ENCODE peak calls at places on chromosomes 3 and 15, in nine cellular contexts. One of them, this sample, is unnamed. For H3K9me3, the result is how much of the 10 kb centered on the place peaks cover.

GRCh38 chr3:136862611-136862951 is 573 bp downstream of the NCK1 start:
- DNase-seq in hepatocyte: peak
- DNase-seq in tibial nerve: peak
- DNase-seq in CD8-positive, alpha-beta memory T cell: no peak
- DNase-seq in psoas muscle: peak
- DNase-seq in upper lobe of right lung: peak
- DNase-seq in Caco-2: peak
- DNase-seq in cardiac muscle cell: peak
- DNase-seq in neuronal stem cell: no peak
- DNase-seq in this sample: peak

GRCh38 chr15:94584833-94585244 is 353.5 kb downstream of the MCTP2 start:
- DNase-seq in hepatocyte: no peak
- DNase-seq in tibial nerve: no peak
- DNase-seq in CD8-positive, alpha-beta memory T cell: peak
- DNase-seq in psoas muscle: no peak
- DNase-seq in upper lobe of right lung: no peak
- DNase-seq in Caco-2: no peak
- DNase-seq in cardiac muscle cell: no peak
- DNase-seq in neuronal stem cell: no peak
- DNase-seq in this sample: no peak

GRCh38 chr15:59456114-59456513 is 18.1 kb downstream of the FAM81A start:
- DNase-seq in hepatocyte: peak
- DNase-seq in tibial nerve: no peak
- DNase-seq in CD8-positive, alpha-beta memory T cell: no peak
- DNase-seq in psoas muscle: no peak
- DNase-seq in upper lobe of right lung: peak
- DNase-seq in Caco-2: peak
- DNase-seq in cardiac muscle cell: no peak
- DNase-seq in neuronal stem cell: no peak
- DNase-seq in this sample: no peak

GRCh38 chr15:99718421-99718820 is 14.8 kb downstream of the LYSMD4 start:
- DNase-seq in hepatocyte: no peak
- DNase-seq in tibial nerve: no peak
- DNase-seq in CD8-positive, alpha-beta memory T cell: no peak
- DNase-seq in psoas muscle: no peak
- DNase-seq in upper lobe of right lung: no peak
- DNase-seq in Caco-2: no peak
- DNase-seq in cardiac muscle cell: no peak
- DNase-seq in neuronal stem cell: no peak
- DNase-seq in this sample: no peak

GRCh38 chr3:2937055-2937454 is 173.1 kb downstream of the IL5RA start:
- DNase-seq in hepatocyte: no peak
- DNase-seq in tibial nerve: no peak
- DNase-seq in CD8-positive, alpha-beta memory T cell: no peak
- DNase-seq in psoas muscle: no peak
- DNase-seq in upper lobe of right lung: no peak
- DNase-seq in Caco-2: no peak
- DNase-seq in cardiac muscle cell: no peak
- DNase-seq in neuronal stem cell: no peak
- DNase-seq in this sample: no peak

GRCh38 chr3:129697229-129697970 is 90.9 kb upstream of the PLXND1 start:
- DNase-seq in hepatocyte: no peak
- DNase-seq in tibial nerve: no peak
- DNase-seq in CD8-positive, alpha-beta memory T cell: no peak
- DNase-seq in psoas muscle: no peak
- DNase-seq in upper lobe of right lung: no peak
- DNase-seq in Caco-2: no peak
- DNase-seq in cardiac muscle cell: no peak
- DNase-seq in neuronal stem cell: no peak
- DNase-seq in this sample: no peak

GRCh38 chr3:175985781-175986180 is 1126.6 kb downstream of the NAALADL2 start:
- DNase-seq in hepatocyte: no peak
- DNase-seq in tibial nerve: no peak
- DNase-seq in CD8-positive, alpha-beta memory T cell: no peak
- DNase-seq in psoas muscle: no peak
- DNase-seq in upper lobe of right lung: no peak
- DNase-seq in Caco-2: no peak
- DNase-seq in cardiac muscle cell: no peak
- DNase-seq in neuronal stem cell: no peak
- DNase-seq in this sample: no peak

GRCh38 chr3:31758342-31758741 is 222.7 kb downstream of the OSBPL10 start:
- DNase-seq in hepatocyte: no peak
- DNase-seq in tibial nerve: no peak
- DNase-seq in CD8-positive, alpha-beta memory T cell: no peak
- DNase-seq in psoas muscle: no peak
- DNase-seq in upper lobe of right lung: no peak
- DNase-seq in Caco-2: no peak
- DNase-seq in cardiac muscle cell: no peak
- DNase-seq in neuronal stem cell: no peak
- DNase-seq in this sample: no peak

GRCh38 chr3:114093596-114093995 is 37.1 kb downstream of the QTRT2 start:
- DNase-seq in hepatocyte: peak
- DNase-seq in tibial nerve: peak
- DNase-seq in CD8-positive, alpha-beta memory T cell: no peak
- DNase-seq in psoas muscle: no peak
- DNase-seq in upper lobe of right lung: no peak
- DNase-seq in Caco-2: no peak
- DNase-seq in cardiac muscle cell: peak
- DNase-seq in neuronal stem cell: no peak
- DNase-seq in this sample: no peak

GRCh38 chr15:71821547-71822129 is 11.3 kb downstream of the NR2E3 start:
- DNase-seq in hepatocyte: no peak
- DNase-seq in tibial nerve: no peak
- DNase-seq in CD8-positive, alpha-beta memory T cell: no peak
- DNase-seq in psoas muscle: no peak
- DNase-seq in upper lobe of right lung: no peak
- DNase-seq in Caco-2: no peak
- DNase-seq in cardiac muscle cell: no peak
- DNase-seq in neuronal stem cell: no peak
- DNase-seq in this sample: no peak

GRCh38 chr15:71822890-71823289 is 12.5 kb downstream of the NR2E3 start:
- DNase-seq in hepatocyte: no peak
- DNase-seq in tibial nerve: no peak
- DNase-seq in CD8-positive, alpha-beta memory T cell: no peak
- DNase-seq in psoas muscle: no peak
- DNase-seq in upper lobe of right lung: no peak
- DNase-seq in Caco-2: no peak
- DNase-seq in cardiac muscle cell: no peak
- DNase-seq in neuronal stem cell: no peak
- DNase-seq in this sample: no peak

GRCh38 chr15:71826196-71826595 is 15.8 kb downstream of the NR2E3 start:
- DNase-seq in hepatocyte: no peak
- DNase-seq in tibial nerve: no peak
- DNase-seq in CD8-positive, alpha-beta memory T cell: no peak
- DNase-seq in psoas muscle: no peak
- DNase-seq in upper lobe of right lung: no peak
- DNase-seq in Caco-2: no peak
- DNase-seq in cardiac muscle cell: no peak
- DNase-seq in neuronal stem cell: no peak
- DNase-seq in this sample: no peak

GRCh38 chr15:71820127-71820526 is 9.8 kb downstream of the NR2E3 start:
- DNase-seq in hepatocyte: no peak
- DNase-seq in tibial nerve: no peak
- DNase-seq in CD8-positive, alpha-beta memory T cell: no peak
- DNase-seq in psoas muscle: no peak
- DNase-seq in upper lobe of right lung: no peak
- DNase-seq in Caco-2: no peak
- DNase-seq in cardiac muscle cell: no peak
- DNase-seq in neuronal stem cell: no peak
- DNase-seq in this sample: no peak

DNA sequence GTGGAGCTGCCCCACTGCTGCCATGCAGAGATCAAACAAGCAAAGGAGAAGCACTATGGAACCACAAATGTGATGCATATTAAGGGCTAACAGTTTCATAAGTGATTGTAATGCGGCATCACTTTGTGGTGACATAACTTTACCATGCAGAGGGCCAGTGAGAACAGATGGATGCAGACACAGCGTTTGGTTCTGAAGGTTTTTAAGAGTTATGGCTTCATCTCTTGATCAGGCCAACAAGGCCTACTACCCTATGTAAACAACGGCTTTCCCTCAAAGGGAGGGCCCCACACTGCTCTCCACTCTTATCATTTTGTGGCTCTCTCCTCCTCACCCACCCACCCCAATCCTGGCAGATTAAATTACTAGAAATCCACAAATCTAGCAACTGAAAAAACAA is 13.4 kb downstream of the NR2E3 start:
- DNase-seq in hepatocyte: no peak
- DNase-seq in tibial nerve: no peak
- DNase-seq in CD8-positive, alpha-beta memory T cell: no peak
- DNase-seq in psoas muscle: no peak
- DNase-seq in upper lobe of right lung: no peak
- DNase-seq in Caco-2: no peak
- DNase-seq in cardiac muscle cell: no peak
- DNase-seq in neuronal stem cell: no peak
- DNase-seq in this sample: no peak
- H3K9me3 ChIP-seq in hepatocyte: under half
- H3K9me3 ChIP-seq in tibial nerve: under half
- H3K9me3 ChIP-seq in CD8-positive, alpha-beta memory T cell: under half
- H3K9me3 ChIP-seq in psoas muscle: under half
- H3K9me3 ChIP-seq in upper lobe of right lung: under half
- H3K9me3 ChIP-seq in Caco-2: under half
- H3K9me3 ChIP-seq in cardiac muscle cell: under half
- H3K9me3 ChIP-seq in neuronal stem cell: under half
- H3K9me3 ChIP-seq in this sample: under half

DNA sequence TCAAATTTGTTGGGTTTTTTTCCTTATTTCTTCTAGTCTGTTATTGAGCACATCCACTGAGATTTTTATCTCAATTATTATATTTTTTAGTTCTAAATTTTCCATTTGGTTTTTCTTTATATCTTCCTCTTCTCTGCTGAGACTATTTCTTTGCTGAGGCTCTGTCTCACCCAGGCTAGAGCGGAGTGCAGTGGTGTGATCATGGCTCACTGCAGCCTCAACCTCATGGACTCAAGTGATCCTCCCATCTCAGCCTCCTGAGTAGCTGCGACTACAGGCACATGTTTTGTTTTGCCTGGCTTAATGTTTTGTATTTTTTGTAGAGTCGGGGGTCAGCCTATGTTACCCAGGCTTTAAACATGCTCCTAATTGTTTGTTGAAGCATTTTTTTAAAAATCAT is 10.2 kb downstream of the CTDSPL start:
- DNase-seq in hepatocyte: no peak
- DNase-seq in tibial nerve: no peak
- DNase-seq in CD8-positive, alpha-beta memory T cell: no peak
- DNase-seq in psoas muscle: no peak
- DNase-seq in upper lobe of right lung: no peak
- DNase-seq in Caco-2: no peak
- DNase-seq in cardiac muscle cell: no peak
- DNase-seq in neuronal stem cell: no peak
- DNase-seq in this sample: no peak
- H3K9me3 ChIP-seq in hepatocyte: under half
- H3K9me3 ChIP-seq in tibial nerve: under half
- H3K9me3 ChIP-seq in CD8-positive, alpha-beta memory T cell: under half
- H3K9me3 ChIP-seq in psoas muscle: under half
- H3K9me3 ChIP-seq in upper lobe of right lung: under half
- H3K9me3 ChIP-seq in Caco-2: under half
- H3K9me3 ChIP-seq in cardiac muscle cell: under half
- H3K9me3 ChIP-seq in neuronal stem cell: under half
- H3K9me3 ChIP-seq in this sample: under half

DNA sequence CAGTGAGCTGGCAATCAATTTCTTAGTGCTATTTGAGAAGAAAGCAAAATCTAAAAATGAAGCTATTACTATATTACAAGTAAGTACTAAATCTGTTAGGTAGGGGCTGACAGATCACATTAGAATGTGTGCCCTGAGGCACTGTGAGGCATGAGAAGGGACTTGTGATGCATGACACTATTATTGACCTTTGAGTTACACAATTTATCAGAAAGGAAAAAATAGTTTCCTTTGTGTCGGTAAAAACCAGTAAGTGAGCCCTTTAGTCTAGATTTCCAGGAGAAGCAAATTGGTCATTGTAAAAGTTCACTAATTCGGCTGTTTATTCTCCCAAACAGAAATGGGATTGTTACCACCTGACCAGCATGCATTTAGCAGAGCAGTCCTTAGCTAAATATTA is 379.6 kb upstream of the CNTN6 start:
- DNase-seq in hepatocyte: no peak
- DNase-seq in tibial nerve: no peak
- DNase-seq in CD8-positive, alpha-beta memory T cell: no peak
- DNase-seq in psoas muscle: no peak
- DNase-seq in upper lobe of right lung: no peak
- DNase-seq in Caco-2: no peak
- DNase-seq in cardiac muscle cell: no peak
- DNase-seq in neuronal stem cell: no peak
- DNase-seq in this sample: no peak
- H3K9me3 ChIP-seq in hepatocyte: under half
- H3K9me3 ChIP-seq in tibial nerve: under half
- H3K9me3 ChIP-seq in CD8-positive, alpha-beta memory T cell: under half
- H3K9me3 ChIP-seq in psoas muscle: under half
- H3K9me3 ChIP-seq in upper lobe of right lung: under half
- H3K9me3 ChIP-seq in Caco-2: under half
- H3K9me3 ChIP-seq in cardiac muscle cell: under half
- H3K9me3 ChIP-seq in neuronal stem cell: under half
- H3K9me3 ChIP-seq in this sample: under half

GRCh38 chr3:170785454-170785853 is 84.5 kb downstream of the RPL22L1 start:
- DNase-seq in hepatocyte: no peak
- DNase-seq in tibial nerve: no peak
- DNase-seq in CD8-positive, alpha-beta memory T cell: no peak
- DNase-seq in psoas muscle: no peak
- DNase-seq in upper lobe of right lung: no peak
- DNase-seq in Caco-2: no peak
- DNase-seq in cardiac muscle cell: no peak
- DNase-seq in neuronal stem cell: no peak
- DNase-seq in this sample: no peak

GRCh38 chr3:170787464-170787863 is 82.5 kb downstream of the RPL22L1 start:
- DNase-seq in hepatocyte: no peak
- DNase-seq in tibial nerve: no peak
- DNase-seq in CD8-positive, alpha-beta memory T cell: no peak
- DNase-seq in psoas muscle: no peak
- DNase-seq in upper lobe of right lung: no peak
- DNase-seq in Caco-2: no peak
- DNase-seq in cardiac muscle cell: no peak
- DNase-seq in neuronal stem cell: no peak
- DNase-seq in this sample: no peak

GRCh38 chr3:170780955-170781354 is 89.0 kb downstream of the RPL22L1 start:
- DNase-seq in hepatocyte: peak
- DNase-seq in tibial nerve: no peak
- DNase-seq in CD8-positive, alpha-beta memory T cell: no peak
- DNase-seq in psoas muscle: no peak
- DNase-seq in upper lobe of right lung: no peak
- DNase-seq in Caco-2: no peak
- DNase-seq in cardiac muscle cell: no peak
- DNase-seq in neuronal stem cell: no peak
- DNase-seq in this sample: no peak

GRCh38 chr3:170780471-170780870 is 89.5 kb downstream of the RPL22L1 start:
- DNase-seq in hepatocyte: no peak
- DNase-seq in tibial nerve: no peak
- DNase-seq in CD8-positive, alpha-beta memory T cell: no peak
- DNase-seq in psoas muscle: no peak
- DNase-seq in upper lobe of right lung: no peak
- DNase-seq in Caco-2: no peak
- DNase-seq in cardiac muscle cell: no peak
- DNase-seq in neuronal stem cell: no peak
- DNase-seq in this sample: no peak

DNA sequence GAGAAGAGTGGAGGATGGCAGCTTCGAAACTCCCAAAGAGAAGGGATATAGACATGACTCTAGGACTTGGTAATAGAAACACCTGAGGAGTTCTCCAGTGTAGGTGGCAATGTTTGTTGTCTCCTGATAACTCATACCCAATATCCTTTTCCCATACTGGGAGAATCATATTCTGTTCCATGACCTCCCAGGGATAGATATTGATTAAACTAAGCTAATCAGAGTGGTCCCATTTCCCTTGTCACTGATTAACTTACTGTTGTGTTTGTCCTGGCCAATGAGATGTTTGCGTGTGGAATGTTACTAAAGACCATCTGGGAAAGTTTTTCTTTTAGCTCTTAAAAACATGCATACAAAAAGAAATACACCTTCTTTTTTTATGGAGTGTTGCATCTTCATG is 85.6 kb downstream of the RPL22L1 start:
- DNase-seq in hepatocyte: no peak
- DNase-seq in tibial nerve: no peak
- DNase-seq in CD8-positive, alpha-beta memory T cell: no peak
- DNase-seq in psoas muscle: no peak
- DNase-seq in upper lobe of right lung: no peak
- DNase-seq in Caco-2: no peak
- DNase-seq in cardiac muscle cell: no peak
- DNase-seq in neuronal stem cell: no peak
- DNase-seq in this sample: no peak
- H3K9me3 ChIP-seq in hepatocyte: under half
- H3K9me3 ChIP-seq in tibial nerve: under half
- H3K9me3 ChIP-seq in CD8-positive, alpha-beta memory T cell: under half
- H3K9me3 ChIP-seq in psoas muscle: under half
- H3K9me3 ChIP-seq in upper lobe of right lung: under half
- H3K9me3 ChIP-seq in Caco-2: under half
- H3K9me3 ChIP-seq in cardiac muscle cell: under half
- H3K9me3 ChIP-seq in neuronal stem cell: under half
- H3K9me3 ChIP-seq in this sample: under half

This sample was measured in T-helper 17 cell.